ENCODE peak calls at places on chromosomes 6 and 20, in seven cellular contexts. U is HepG2, N is GM12878, S is H1, H is WTC11, Z is K562, P is HCT116. R is an unnamed sample.

GRCh38 chr20:10519361-10520048 is 84.4 kb downstream of the SLX4IP start:
- DNase-seq in Z (no peak), U (no peak), N (peak; percentile 28), S (no peak), H (no peak), P (no peak), R (no peak)

GRCh38 chr6:18269253-18269652 is 4.9 kb upstream of the DEK start:
- DNase-seq in S (no peak), P (no peak), N (no peak), Z (peak; percentile 62), H (no peak), U (peak; percentile 79), R (peak; percentile 12)

GRCh38 chr6:161225677-161226004 is 48.2 kb downstream of the AGPAT4 start:
- DNase-seq in H (no peak), U (no peak), S (no peak), P (no peak), N (no peak), Z (no peak), R (no peak)

GRCh38 chr20:48523191-48523757 is 304.5 kb downstream of the PREX1 start:
- DNase-seq in N (no peak), P (peak; percentile 10), S (no peak), Z (peak; percentile 32), U (peak; percentile 82), H (peak; percentile 52), R (peak; percentile 62)

GRCh38 chr6:85797993-85798392 is 155.3 kb upstream of the SYNCRIP start:
- DNase-seq in H (no peak), S (no peak), P (no peak), Z (no peak), U (no peak), N (no peak), R (no peak)

GRCh38 chr6:30615958-30616810 is 859 bp downstream of the PPP1R10 start:
- DNase-seq in P (no peak), U (peak; percentile 61), H (no peak), Z (no peak), S (no peak), N (no peak), R (no peak)

GRCh38 chr20:63082308-63082938 is 75.7 kb upstream of the BHLHE23 start:
- DNase-seq in Z (peak; percentile 78), P (no peak), U (peak; percentile 33), N (no peak), H (peak; percentile 86), S (no peak), R (peak; percentile 80)

GRCh38 chr20:32527447-32528055 is 57.6 kb downstream of the NOL4L start:
- DNase-seq in U (no peak), S (no peak), N (no peak), H (no peak), P (no peak), Z (no peak), R (no peak)

GRCh38 chr20:846894-847278 is 13.4 kb downstream of the FAM110A start:
- DNase-seq in P (no peak), U (no peak), Z (no peak), H (no peak), N (no peak), S (no peak), R (no peak)

GRCh38 chr6:8389034-8389818 is 46.1 kb downstream of the SLC35B3 start:
- DNase-seq in N (no peak), U (no peak), Z (no peak), H (no peak), S (no peak), P (no peak), R (no peak)

GRCh38 chr6:137693737-137694136 is 173.3 kb upstream of the TNFAIP3 start:
- DNase-seq in P (no peak), H (no peak), U (no peak), S (no peak), Z (no peak), N (no peak), R (no peak)

GRCh38 chr6:47952640-47953039 is 158.4 kb downstream of the PTCHD4 start:
- DNase-seq in N (no peak), P (no peak), Z (no peak), S (no peak), H (no peak), U (no peak), R (no peak)

GRCh38 chr6:89999154-89999553 is 104.9 kb downstream of the GJA10 start:
- DNase-seq in N (no peak), S (no peak), H (no peak), Z (peak; percentile 59), P (peak; percentile 54), U (no peak), R (peak; percentile 23)

GRCh38 chr6:169954977-169955376 is 203.6 kb downstream of the ERMARD start:
- DNase-seq in P (no peak), H (no peak), U (no peak), S (no peak), N (no peak), Z (no peak), R (no peak)

GRCh38 chr20:32572271-32572968 is 12.7 kb downstream of the NOL4L start:
- DNase-seq in U (no peak), S (no peak), N (no peak), P (no peak), Z (no peak), H (no peak), R (no peak)

GRCh38 chr6:33095681-33096080 is 19.9 kb downstream of the HLA-DPB1 start:
- DNase-seq in S (no peak), Z (no peak), U (no peak), N (no peak), P (no peak), H (no peak), R (no peak)

GRCh38 chr20:49674383-49675352 is 39.0 kb downstream of the B4GALT5 start:
- DNase-seq in P (peak; percentile 90), U (peak; percentile 98), N (no peak), S (no peak), Z (no peak), H (no peak), R (no peak)

GRCh38 chr6:161901740-161902426 is 628.0 kb upstream of the AGPAT4 start:
- DNase-seq in N (no peak), Z (no peak), S (no peak), H (no peak), P (no peak), U (no peak), R (no peak)

GRCh38 chr6:107061125-107062020 is 33.4 kb downstream of the MTRES1 start:
- DNase-seq in Z (no peak), P (no peak), S (peak; percentile 53), N (peak; percentile 45), H (peak; percentile 66), U (peak; percentile 11), R (no peak)

GRCh38 chr6:107066697-107067659 is 39.0 kb downstream of the MTRES1 start:
- DNase-seq in U (no peak), H (no peak), N (no peak), Z (no peak), S (no peak), P (no peak), R (no peak)

GRCh38 chr6:107062691-107063090 is 34.7 kb downstream of the MTRES1 start:
- DNase-seq in Z (no peak), U (no peak), S (no peak), N (no peak), H (no peak), P (no peak), R (no peak)

GRCh38 chr6:107060704-107061103 is 32.7 kb downstream of the MTRES1 start:
- DNase-seq in P (no peak), Z (no peak), U (no peak), S (no peak), N (no peak), H (no peak), R (no peak)

GRCh38 chr6:107064579-107065065 is 36.6 kb downstream of the MTRES1 start:
- DNase-seq in P (no peak), N (no peak), U (peak; percentile 13), Z (no peak), S (no peak), H (no peak), R (no peak)
- TF ChIP-seq SP1 in P (no peak), N (no peak), U (no peak), Z (no peak), S (no peak), H (no peak), R (no peak)

GRCh38 chr20:44544178-44544719 is 22.4 kb upstream of the SERINC3 start:
- DNase-seq in S (no peak), H (no peak), P (no peak), U (no peak), Z (peak; percentile 35), N (no peak), R (no peak)

GRCh38 chr20:44549123-44549522 is 27.3 kb upstream of the SERINC3 start:
- DNase-seq in S (no peak), N (no peak), P (no peak), H (no peak), Z (no peak), U (no peak), R (no peak)

GRCh38 chr20:44543345-44543744 is 21.5 kb upstream of the SERINC3 start:
- DNase-seq in S (no peak), H (no peak), P (no peak), N (no peak), Z (no peak), U (no peak), R (no peak)

GRCh38 chr20:44548171-44548678 is 26.4 kb upstream of the SERINC3 start:
- DNase-seq in H (no peak), P (no peak), N (no peak), S (no peak), U (no peak), Z (no peak), R (no peak)

GRCh38 chr20:44547419-44547818 is 25.5 kb upstream of the SERINC3 start:
- DNase-seq in S (no peak), H (no peak), N (no peak), U (no peak), Z (no peak), P (no peak), R (no peak)
- TF ChIP-seq SP1 in S (no peak), H (no peak), N (no peak), U (no peak), Z (no peak), P (no peak), R (no peak)

DNA sequence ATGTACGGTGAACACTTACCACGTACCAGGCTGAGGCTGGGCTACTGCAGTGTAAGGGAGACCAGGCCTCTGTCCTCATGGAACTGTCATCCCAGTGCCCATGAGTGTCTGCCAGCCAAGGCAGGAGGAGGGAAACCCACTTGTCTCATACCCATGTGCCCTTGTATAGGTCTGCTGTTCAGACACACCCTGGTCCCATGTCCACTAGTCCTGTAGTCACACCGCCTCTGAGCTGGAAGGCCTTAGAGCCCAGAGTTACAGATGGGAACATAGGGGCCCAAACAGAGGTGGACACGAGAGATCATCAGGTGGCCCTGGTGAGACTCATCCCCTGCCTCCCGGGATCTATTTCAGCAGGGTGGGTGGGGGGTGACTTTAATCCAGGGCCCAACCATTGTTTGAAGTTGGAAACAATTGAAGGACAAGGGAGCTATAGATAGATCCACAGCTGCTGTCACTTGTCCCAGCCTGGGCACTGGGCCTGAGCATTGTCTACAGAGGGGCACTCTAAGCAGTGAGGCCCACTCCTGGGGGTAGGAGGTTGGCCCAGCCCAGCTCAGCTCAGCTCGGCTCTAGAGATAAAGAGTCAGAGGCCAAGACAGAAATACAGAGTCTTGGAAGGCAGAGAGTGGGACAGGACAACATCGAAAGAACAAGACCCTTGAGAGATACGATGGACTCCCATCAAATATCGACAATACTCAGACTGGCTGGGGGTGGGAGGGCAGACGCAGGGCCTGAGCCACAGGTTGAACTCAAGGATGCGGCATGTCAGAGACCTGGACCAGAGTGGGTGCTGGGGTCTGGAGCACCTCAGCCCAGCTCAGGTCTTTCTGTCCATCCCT is 14.7 kb downstream of the MYH7B start:
- DNase-seq in N (no peak), U (no peak), Z (no peak), S (no peak), P (no peak), H (no peak), R (no peak)
- TF ChIP-seq SP1 in N (no peak), U (no peak), Z (no peak), S (no peak), P (no peak), H (no peak), R (no peak)

GRCh38 chr6:6915813-6916547 is 191.8 kb upstream of the RREB1 start:
- DNase-seq in P (no peak), Z (no peak), N (no peak), U (no peak), H (no peak), S (no peak), R (no peak)
- TF ChIP-seq SP1 in P (no peak), Z (no peak), N (no peak), U (no peak), H (no peak), S (no peak), R (no peak)

R was measured in HEK293T.